ENCODE peak calls at places on chromosomes 7 and 10, in seven cellular contexts. C, Q, I, W, D, K and V are unnamed samples.

GRCh38 chr7:85074016-85074415 is 112.8 kb downstream of the SEMA3D start:
- DNase-seq in C (no peak), W (no peak), Q (peak; percentile 10), I (no peak), K (no peak), D (no peak), V (no peak)

GRCh38 chr10:75663947-75664664 is 232.7 kb downstream of the LRMDA start:
- DNase-seq in W (no peak), C (no peak), K (no peak), I (no peak), Q (no peak), D (no peak), V (no peak)

GRCh38 chr7:86995814-86996213 is 63.6 kb downstream of the ELAPOR2 start:
- DNase-seq in I (no peak), Q (no peak), K (no peak), W (no peak), D (no peak), C (no peak), V (no peak)

GRCh38 chr7:115932874-115933273 is 97.7 kb downstream of the TFEC start:
- DNase-seq in W (no peak), Q (no peak), D (no peak), K (no peak), C (no peak), I (no peak), V (no peak)

GRCh38 chr7:34759477-34760125 is 101.6 kb downstream of the NPSR1 start:
- DNase-seq in I (peak; percentile 30), Q (peak; percentile 45), C (peak; percentile 61), D (no peak), K (peak; percentile 48), W (no peak), V (peak; percentile 54)

GRCh38 chr10:47361293-47361692 is 13.1 kb downstream of the RBP3 start:
- DNase-seq in W (no peak), I (peak; percentile 76), D (peak; percentile 44), C (peak; percentile 10), K (peak; percentile 36), Q (peak; percentile 16), V (peak; percentile 45)

GRCh38 chr7:131652934-131653333 is 96.5 kb upstream of the PODXL start:
- DNase-seq in K (no peak), W (no peak), Q (no peak), I (no peak), D (no peak), C (no peak), V (no peak)

GRCh38 chr7:50142421-50143113 is 49.5 kb upstream of the ZPBP start:
- DNase-seq in D (no peak), I (peak; percentile 55), Q (peak; percentile 21), K (peak; percentile 36), W (peak; percentile 24), C (peak; percentile 12), V (peak; percentile 44)

GRCh38 chr10:75208177-75208576 is 2.4 kb upstream of the VDAC2 start:
- DNase-seq in W (no peak), Q (peak; percentile 90), C (no peak), I (peak; percentile 60), K (no peak), D (no peak), V (no peak)

GRCh38 chr10:122962405-122962804 is 8.4 kb upstream of the C10orf88 start:
- DNase-seq in K (no peak), W (no peak), C (no peak), Q (no peak), I (no peak), D (no peak), V (no peak)

GRCh38 chr7:1540391-1541271 is 10.1 kb downstream of the MAFK start:
- DNase-seq in W (no peak), D (no peak), I (no peak), C (no peak), Q (no peak), K (no peak), V (no peak)

GRCh38 chr10:29482591-29483421 is 152.0 kb downstream of the SVIL start:
- DNase-seq in K (no peak), W (no peak), I (no peak), Q (peak; percentile 76), C (peak; percentile 24), D (no peak), V (no peak)

GRCh38 chr7:110988890-110989501 is 101.9 kb upstream of the LRRN3 start:
- DNase-seq in Q (peak; percentile 6), C (no peak), I (no peak), D (no peak), K (no peak), W (no peak), V (no peak)

GRCh38 chr10:110358869-110359629 is 54.3 kb upstream of the SMNDC1 start:
- DNase-seq in K (peak; percentile 38), I (no peak), C (no peak), Q (no peak), D (no peak), W (no peak), V (no peak)

GRCh38 chr7:38685851-38686250 is 54.7 kb upstream of the AMPH start:
- DNase-seq in C (no peak), K (no peak), W (no peak), I (no peak), D (no peak), Q (no peak), V (no peak)

GRCh38 chr10:62689712-62690111 is 114.8 kb upstream of the ADO start:
- DNase-seq in D (no peak), W (no peak), C (no peak), K (no peak), I (no peak), Q (no peak), V (peak; percentile 73)

GRCh38 chr10:9331583-9332008 is 1277.1 kb downstream of the GATA3 start:
- DNase-seq in D (no peak), W (no peak), K (peak; percentile 19), C (peak; percentile 21), Q (peak; percentile 65), I (peak; percentile 53), V (peak; percentile 62)

GRCh38 chr10:20257422-20257821 is 441.2 kb downstream of the PLXDC2 start:
- DNase-seq in Q (no peak), W (no peak), C (no peak), I (no peak), K (no peak), D (no peak), V (no peak)

GRCh38 chr10:124381011-124381591 is 37.6 kb downstream of the OAT start:
- DNase-seq in I (no peak), Q (peak; percentile 4), W (no peak), D (no peak), C (peak; percentile 25), K (no peak), V (peak; percentile 26)

GRCh38 chr10:22174442-22174841 is 43.4 kb downstream of the EBLN1 start:
- DNase-seq in C (no peak), W (no peak), I (no peak), K (no peak), D (no peak), Q (no peak), V (no peak)

GRCh38 chr10:68367121-68367520 is 34.4 kb upstream of the PBLD start:
- DNase-seq in C (no peak), K (no peak), I (no peak), Q (no peak), W (no peak), D (no peak), V (no peak)

GRCh38 chr7:35971133-35971995 is 170.5 kb downstream of the SEPTIN7 start:
- DNase-seq in K (no peak), D (no peak), I (peak; percentile 10), C (no peak), W (no peak), Q (no peak), V (no peak)
- TF ChIP-seq POLR2A in K (no peak), D (no peak), I (no peak), C (no peak), W (no peak), Q (no peak), V (no peak)

DNA sequence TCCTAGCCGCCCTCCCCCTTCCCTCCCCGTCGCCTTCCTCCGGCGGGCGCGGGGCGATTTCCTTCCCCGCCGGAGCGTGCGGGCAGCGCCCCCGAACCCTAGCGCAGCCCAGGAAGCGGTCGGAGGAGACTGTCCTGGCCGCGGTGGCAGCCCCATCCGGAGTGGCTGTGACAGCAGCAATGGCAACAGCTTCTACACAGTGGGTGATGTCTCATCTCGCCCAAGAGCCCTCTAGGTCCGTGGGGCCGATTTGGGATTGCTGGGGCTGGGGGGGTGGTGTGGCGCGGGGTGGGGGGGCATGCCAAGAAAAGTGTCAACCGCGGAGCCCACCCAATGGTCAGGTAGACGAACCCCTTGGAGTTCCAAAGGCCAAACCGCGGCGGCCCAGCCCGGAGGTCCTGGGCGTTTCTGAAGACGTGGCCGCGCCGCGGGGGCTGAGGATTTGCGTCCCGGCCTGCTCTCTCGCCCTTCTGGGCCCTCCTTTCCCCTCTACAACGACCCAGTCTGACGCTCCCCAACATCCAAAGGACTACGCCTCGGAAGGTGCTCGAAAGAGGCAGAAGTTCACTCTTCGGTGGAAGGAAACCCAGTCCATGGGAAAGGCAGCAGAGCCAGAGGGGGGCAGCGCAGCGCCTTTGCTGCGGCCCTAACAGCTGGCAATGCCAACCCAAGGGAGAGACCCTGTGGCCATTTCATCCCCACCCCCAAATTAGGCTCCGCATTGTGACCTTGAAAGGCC is 603 bp upstream of the TWIST1 start:
- DNase-seq in I (no peak), Q (peak; percentile 21), C (no peak), K (no peak), D (no peak), W (no peak), V (no peak)
- H3K27ac ChIP-seq in I (no peak overlapping the region), Q (peak overlapping the region; percentile 87), C (no peak overlapping the region), K (no peak overlapping the region), D (no peak overlapping the region), W (no peak overlapping the region), V (no peak overlapping the region)

GRCh38 chr10:77291596-77292505 is 345.8 kb downstream of the KCNMA1 start:
- DNase-seq in W (no peak), I (no peak), Q (peak; percentile 40), C (no peak), D (no peak), K (no peak), V (no peak)
- H3K9ac ChIP-seq in W (no peak overlapping the region), I (no peak overlapping the region), Q (no peak overlapping the region), C (no peak overlapping the region), D (no peak overlapping the region), K (no peak overlapping the region), V (no peak overlapping the region)

DNA sequence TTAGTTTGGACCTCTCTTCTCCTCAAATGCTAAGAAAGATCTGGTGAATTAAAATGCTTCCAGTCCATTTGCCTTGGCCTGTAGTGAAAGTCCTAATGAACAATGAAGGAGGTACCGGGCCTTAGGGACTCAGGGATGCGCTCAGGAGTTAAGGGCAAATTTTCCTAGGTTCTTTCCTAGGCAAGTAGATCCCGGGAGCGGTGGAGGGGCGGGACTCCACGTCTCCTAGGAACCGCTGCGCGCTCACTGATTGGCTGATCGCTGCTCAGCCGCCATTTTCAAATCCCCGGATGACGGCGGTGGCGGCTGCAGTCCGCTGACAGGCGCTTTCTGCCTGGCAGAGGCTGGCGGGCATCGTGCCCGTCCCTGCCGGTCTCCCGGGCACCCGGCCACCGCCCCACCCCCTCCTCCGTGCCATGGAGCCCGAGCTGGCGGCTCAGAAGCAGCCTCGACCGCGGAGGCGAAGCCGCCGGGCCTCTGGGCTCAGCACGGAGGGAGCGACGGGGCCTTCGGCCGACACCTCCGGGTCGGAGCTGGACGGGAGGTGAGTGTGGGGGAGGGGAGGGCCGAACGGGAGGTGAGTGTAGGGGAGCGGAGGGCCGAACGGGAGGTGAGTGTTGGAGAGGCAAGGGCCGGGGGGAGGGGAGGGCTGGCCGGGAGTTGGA is at the start of gene NET1:
- DNase-seq in I (peak; percentile 93), C (peak; percentile 80), Q (peak; percentile 81), W (peak; percentile 44), D (peak; percentile 83), K (peak; percentile 80), V (peak; percentile 95)
- TF ChIP-seq POLR2A in I (peak; percentile 86), C (peak; percentile 32), Q (no peak), W (peak; percentile 76), D (peak; percentile 43), K (no peak), V (no peak)